ENCODE peak calls at places on chromosomes 4 and X, in six cellular contexts. M is effector memory CD4-positive, alpha-beta T cell; X is GM10248; P is effector memory CD8-positive, alpha-beta T cell; L is putamen; U is BE2C. F is an unnamed sample.
A peak's percentile ranks its signal among the peaks of the same experiment; 100 is the strongest.

GRCh38 chrX:110671068-110671803 is 124.4 kb downstream of the CHRDL1 start:
- DNase-seq in M (no peak), X (no peak), P (no peak), L (no peak), U (no peak), F (no peak)

GRCh38 chr4:67928547-67928946 is 34.7 kb downstream of the TMPRSS11A start:
- DNase-seq in M (no peak), X (no peak), P (no peak), L (no peak), U (no peak), F (no peak)

GRCh38 chrX:32395878-32396277 is 815.5 kb downstream of the DMD start:
- DNase-seq in M (no peak), X (no peak), P (no peak), L (no peak), U (no peak), F (no peak)

GRCh38 chr4:79050521-79050880 is 111.3 kb upstream of the PAQR3 start:
- DNase-seq in M (no peak), X (no peak), P (no peak), L (no peak), U (no peak), F (peak; percentile 14)

GRCh38 chrX:136162827-136163427 is 15.6 kb downstream of the FHL1 start:
- DNase-seq in M (no peak), X (peak; percentile 26), P (peak; percentile 5), L (peak; percentile 7), U (peak; percentile 52), F (no peak)

GRCh38 chr4:87502580-87503238 is 26.5 kb downstream of the SPARCL1 start:
- DNase-seq in M (no peak), X (no peak), P (no peak), L (peak; percentile 68), U (peak; percentile 56), F (peak; percentile 37)

GRCh38 chrX:70979136-70979762 is 48.4 kb upstream of the SLC7A3 start:
- DNase-seq in M (no peak), X (peak; percentile 9), P (no peak), L (peak; percentile 1), U (peak; percentile 6), F (peak; percentile 13)

GRCh38 chrX:132961511-132961910 is 3.1 kb upstream of the HS6ST2 start:
- DNase-seq in M (no peak), X (no peak), P (no peak), L (no peak), U (no peak), F (no peak)

F was measured in Ammon's horn.